ENCODE peak calls at places on chromosomes 2 and 18, in nine cellular contexts. U is vagina, Z is esophagus squamous epithelium, Q is HCT116, J is transverse colon, B is gastrocnemius medialis, L is stomach, P is heart left ventricle, K is upper lobe of left lung. E is an unnamed sample. For H3K4me1 and H3K36me3, the result is how much of the 10 kb centered on the place peaks cover.

GRCh38 chr18:56458770-56459450 is 179.5 kb downstream of the TXNL1 start:
- DNase-seq in U (no peak), Z (no peak), Q (no peak), J (no peak), B (no peak), L (no peak), P (no peak), K (no peak), E (no peak)

GRCh38 chr18:27854631-27855030 is 322.3 kb downstream of the CDH2 start:
- DNase-seq in U (no peak), Z (no peak), Q (no peak), J (no peak), B (no peak), L (no peak), P (no peak), K (no peak), E (no peak)

GRCh38 chr2:6921321-6921922 is 4.2 kb downstream of the RNF144A start:
- DNase-seq in U (no peak), Z (no peak), Q (no peak), J (no peak), B (no peak), L (no peak), P (peak), K (peak), E (no peak)

GRCh38 chr2:29011650-29012060 is 30.6 kb downstream of the TOGARAM2 start:
- DNase-seq in U (no peak), Z (no peak), Q (no peak), J (peak), B (peak), L (peak), P (peak), K (peak), E (no peak)

GRCh38 chr2:68916226-68916625 is 36.5 kb downstream of the GKN2 start:
- DNase-seq in U (no peak), Z (no peak), Q (no peak), J (no peak), B (peak), L (no peak), P (no peak), K (no peak), E (no peak)

GRCh38 chr2:119426801-119427395 is 4.8 kb upstream of the TMEM37 start:
- DNase-seq in U (no peak), Z (no peak), Q (no peak), J (peak), B (no peak), L (peak), P (no peak), K (no peak), E (peak)

GRCh38 chr2:108364676-108365297 is 13.0 kb upstream of the SULT1C4 start:
- DNase-seq in U (no peak), Z (no peak), Q (no peak), J (no peak), B (no peak), L (no peak), P (no peak), K (no peak), E (no peak)

GRCh38 chr18:61579581-61579980 is 246.4 kb downstream of the CDH20 start:
- DNase-seq in U (no peak), Z (no peak), Q (no peak), J (no peak), B (no peak), L (no peak), P (no peak), K (no peak), E (no peak)

GRCh38 chr2:222440670-222441422 is 16.5 kb downstream of the SGPP2 start:
- DNase-seq in U (no peak), Z (no peak), Q (no peak), J (no peak), B (no peak), L (no peak), P (no peak), K (no peak), E (no peak)

GRCh38 chr2:85649201-85650190 is 18.5 kb downstream of the SFTPB start:
- DNase-seq in U (no peak), Z (no peak), Q (no peak), J (no peak), B (no peak), L (no peak), P (no peak), K (no peak), E (no peak)

GRCh38 chr2:68824831-68825230 is 46.4 kb downstream of the BMP10 start:
- DNase-seq in U (no peak), Z (no peak), Q (no peak), J (no peak), B (no peak), L (no peak), P (no peak), K (no peak), E (no peak)

GRCh38 chr2:66699481-66700180 is 264.7 kb downstream of the MEIS1 start:
- DNase-seq in U (no peak), Z (no peak), Q (no peak), J (no peak), B (no peak), L (no peak), P (no peak), K (no peak), E (no peak)

GRCh38 chr2:113157108-113157896 is 16.5 kb upstream of the PSD4 start:
- DNase-seq in U (no peak), Z (no peak), Q (no peak), J (peak), B (no peak), L (peak), P (no peak), K (peak), E (peak)

GRCh38 chr2:46983065-46983801 is 67.6 kb upstream of the MCFD2 start:
- DNase-seq in U (no peak), Z (peak), Q (no peak), J (peak), B (no peak), L (peak), P (no peak), K (no peak), E (peak)

GRCh38 chr2:238910751-238911351 is 63.0 kb downstream of the TWIST2 start:
- DNase-seq in U (no peak), Z (no peak), Q (no peak), J (no peak), B (no peak), L (peak), P (no peak), K (no peak), E (peak)

GRCh38 chr2:140454717-140455116 is 1674.5 kb upstream of the NXPH2 start:
- DNase-seq in U (no peak), Z (no peak), Q (peak), J (no peak), B (peak), L (no peak), P (no peak), K (no peak), E (no peak)

GRCh38 chr18:9719421-9719981 is 11.4 kb downstream of the RAB31 start:
- DNase-seq in U (no peak), Z (no peak), Q (peak), J (no peak), B (no peak), L (no peak), P (no peak), K (peak), E (peak)

GRCh38 chr2:102236132-102236531 is 49.3 kb downstream of the IL1RL2 start:
- DNase-seq in U (no peak), Z (no peak), Q (no peak), J (no peak), B (no peak), L (no peak), P (no peak), K (no peak), E (no peak)

GRCh38 chr18:51278045-51278649 is 80.7 kb upstream of the MEX3C start:
- DNase-seq in U (no peak), Z (no peak), Q (peak), J (peak), B (no peak), L (peak), P (no peak), K (no peak), E (no peak)

GRCh38 chr2:69959425-69959824 is 2.0 kb downstream of the ASPRV1 start:
- DNase-seq in U (no peak), Z (no peak), Q (no peak), J (no peak), B (no peak), L (no peak), P (no peak), K (no peak), E (no peak)

GRCh38 chr18:53101719-53102118 is 761.7 kb downstream of the DCC start:
- DNase-seq in U (no peak), Z (no peak), Q (no peak), J (no peak), B (no peak), L (no peak), P (no peak), K (no peak), E (no peak)

GRCh38 chr2:29309090-29310054 is 194.2 kb downstream of the CLIP4 start:
- DNase-seq in U (no peak), Z (no peak), Q (peak), J (peak), B (no peak), L (peak), P (no peak), K (no peak), E (no peak)

GRCh38 chr2:29222381-29223179 is 107.4 kb downstream of the CLIP4 start:
- DNase-seq in U (no peak), Z (no peak), Q (no peak), J (no peak), B (peak), L (peak), P (no peak), K (no peak), E (no peak)

GRCh38 chr2:88187038-88187676 is 17.0 kb downstream of the THNSL2 start:
- DNase-seq in U (no peak), Z (no peak), Q (peak), J (peak), B (peak), L (peak), P (peak), K (no peak), E (peak)

GRCh38 chr2:96870631-96871255 is 863 bp upstream of the SEMA4C start:
- DNase-seq in U (no peak), Z (no peak), Q (no peak), J (peak), B (no peak), L (peak), P (no peak), K (no peak), E (peak)

DNA sequence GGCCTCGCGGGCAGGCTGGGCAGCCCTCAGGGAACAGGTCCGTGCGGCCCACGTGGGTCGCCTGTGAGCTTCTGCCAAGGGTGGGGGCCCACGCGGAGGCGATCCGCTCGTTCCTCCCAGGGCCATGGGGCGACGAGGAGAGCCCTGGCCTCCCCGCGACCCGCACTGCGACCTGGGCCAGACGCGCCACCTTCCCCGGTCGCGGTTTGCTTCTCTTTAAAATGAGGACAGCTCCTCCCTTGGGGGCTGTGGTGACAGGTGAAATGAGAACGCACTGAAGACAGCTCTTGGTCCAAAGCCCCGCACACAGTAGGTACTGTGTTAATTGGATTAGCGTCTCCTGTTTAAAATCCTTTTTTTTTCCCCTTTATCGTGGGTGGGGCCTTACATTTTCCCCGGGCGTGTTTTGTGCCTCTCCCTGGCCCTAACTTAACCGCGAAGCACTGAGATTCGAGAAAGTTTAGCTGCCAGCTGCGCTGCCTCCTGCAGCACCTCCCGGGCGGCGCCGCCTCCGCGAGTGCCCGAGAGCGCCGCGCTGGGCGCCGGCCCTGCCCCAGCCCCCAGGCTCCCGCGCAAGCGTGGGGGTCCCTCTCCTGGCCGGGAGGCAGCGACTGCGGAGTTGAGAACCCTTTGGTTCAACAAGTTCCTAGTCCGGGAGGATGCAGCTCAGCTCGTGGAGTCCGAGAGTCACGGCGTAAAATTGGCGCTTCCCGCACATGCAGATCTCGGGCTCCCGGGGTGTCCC is 1.1 kb downstream of the HPCAL1 start:
- DNase-seq in U (no peak), Z (no peak), Q (no peak), J (peak), B (no peak), L (peak), P (no peak), K (peak), E (peak)
- TF ChIP-seq POLR2A in U (no peak), Z (no peak), Q (no peak), J (peak), B (no peak), L (no peak), P (no peak), K (peak), E (no peak)

GRCh38 chr2:37645363-37645762 is 26.1 kb downstream of the CDC42EP3 start:
- DNase-seq in U (no peak), Z (no peak), Q (no peak), J (no peak), B (no peak), L (no peak), P (no peak), K (no peak), E (no peak)
- H3K4me1 ChIP-seq in U (under half), Z (under half), Q (under half), J (under half), B (half or more), L (half or more), P (under half), K (half or more), E (under half)

GRCh38 chr2:191394043-191394442 is 148.8 kb downstream of the MYO1B start:
- DNase-seq in U (no peak), Z (no peak), Q (no peak), J (no peak), B (no peak), L (no peak), P (no peak), K (no peak), E (no peak)
- H3K36me3 ChIP-seq in U (under half), Z (under half), Q (under half), J (under half), B (under half), L (under half), P (half or more), K (under half), E (under half)

GRCh38 chr2:43226955-43227829 is 786 bp upstream of the ZFP36L2 start:
- DNase-seq in U (no peak), Z (peak), Q (peak), J (peak), B (peak), L (peak), P (peak), K (peak), E (peak)
- TF ChIP-seq POLR2A in U (no peak), Z (no peak), Q (no peak), J (peak), B (no peak), L (no peak), P (no peak), K (peak), E (peak)

GRCh38 chr2:149080104-149080503 is 41.6 kb downstream of the LYPD6B start:
- DNase-seq in U (no peak), Z (no peak), Q (no peak), J (no peak), B (no peak), L (no peak), P (no peak), K (no peak), E (no peak)

GRCh38 chr2:149076863-149077412 is 38.4 kb downstream of the LYPD6B start:
- DNase-seq in U (no peak), Z (no peak), Q (no peak), J (no peak), B (no peak), L (no peak), P (no peak), K (no peak), E (no peak)

GRCh38 chr2:149075065-149075464 is 36.6 kb downstream of the LYPD6B start:
- DNase-seq in U (no peak), Z (no peak), Q (no peak), J (no peak), B (no peak), L (peak), P (no peak), K (no peak), E (no peak)

GRCh38 chr2:149075868-149076267 is 37.4 kb downstream of the LYPD6B start:
- DNase-seq in U (no peak), Z (no peak), Q (no peak), J (no peak), B (no peak), L (no peak), P (no peak), K (no peak), E (no peak)

GRCh38 chr2:149077861-149078260 is 39.4 kb downstream of the LYPD6B start:
- DNase-seq in U (no peak), Z (no peak), Q (no peak), J (no peak), B (no peak), L (no peak), P (no peak), K (no peak), E (no peak)
- H3K4me1 ChIP-seq in U (under half), Z (under half), Q (under half), J (under half), B (under half), L (under half), P (under half), K (under half), E (under half)

GRCh38 chr2:215898363-215898762 is 115.0 kb downstream of the MREG start:
- DNase-seq in U (no peak), Z (no peak), Q (no peak), J (no peak), B (no peak), L (no peak), P (no peak), K (no peak), E (no peak)
- H3K36me3 ChIP-seq in U (under half), Z (under half), Q (under half), J (under half), B (under half), L (under half), P (under half), K (under half), E (under half)

GRCh38 chr2:237307495-237307894 is 106.5 kb downstream of the COL6A3 start:
- DNase-seq in U (no peak), Z (no peak), Q (no peak), J (no peak), B (no peak), L (no peak), P (no peak), K (peak), E (no peak)

GRCh38 chr2:237305579-237305978 is 108.4 kb downstream of the COL6A3 start:
- DNase-seq in U (no peak), Z (no peak), Q (no peak), J (no peak), B (no peak), L (no peak), P (no peak), K (no peak), E (no peak)

GRCh38 chr2:237306083-237306786 is 107.7 kb downstream of the COL6A3 start:
- DNase-seq in U (no peak), Z (no peak), Q (no peak), J (no peak), B (no peak), L (no peak), P (no peak), K (no peak), E (no peak)

GRCh38 chr2:237304763-237305514 is 109.0 kb downstream of the COL6A3 start:
- DNase-seq in U (no peak), Z (no peak), Q (peak), J (no peak), B (no peak), L (no peak), P (no peak), K (no peak), E (no peak)

GRCh38 chr2:237306787-237307170 is 107.2 kb downstream of the COL6A3 start:
- DNase-seq in U (no peak), Z (no peak), Q (no peak), J (no peak), B (no peak), L (no peak), P (no peak), K (no peak), E (no peak)
- TF ChIP-seq POLR2A in U (no peak), Z (no peak), Q (no peak), J (no peak), B (no peak), L (no peak), P (no peak), K (no peak), E (no peak)

E was measured in Peyer's patch.